ENCODE peak calls at places on chromosome 3, in ten cellular contexts. E is natural killer cell, U is WTC11, C is PC-9, L is RWPE1, A is GM12865, K is GM20000, X is endodermal cell, Z is endothelial cell, V is DND-41. S is an unnamed sample.

GRCh38 chr3:118932822-118933558 is 101.7 kb downstream of the IGSF11 start:
- DNase-seq in Z (no peak), C (no peak), A (peak), K (no peak), L (no peak), U (no peak), X (no peak), E (no peak), V (no peak), S (no peak)

GRCh38 chr3:44117239-44117638 is 124.4 kb upstream of the TOPAZ1 start:
- DNase-seq in K (no peak), U (peak), C (no peak), V (no peak), X (peak), A (no peak), Z (no peak), L (peak), E (no peak), S (peak)

GRCh38 chr3:77038928-77039605 is 832 bp upstream of the ROBO2 start:
- DNase-seq in U (peak), Z (no peak), C (no peak), K (no peak), L (no peak), E (no peak), V (no peak), X (peak), A (no peak), S (peak)

GRCh38 chr3:103169289-103169688 is 734.5 kb downstream of the ZPLD1 start:
- DNase-seq in C (no peak), U (no peak), V (no peak), Z (no peak), L (no peak), X (no peak), E (no peak), K (no peak), A (no peak), S (no peak)

GRCh38 chr3:79765854-79766253 is 1.9 kb downstream of the ROBO1 start:
- DNase-seq in K (no peak), U (no peak), C (no peak), L (no peak), Z (no peak), X (peak), V (no peak), E (no peak), A (no peak), S (peak)

GRCh38 chr3:52205727-52206372 is 7.9 kb downstream of the ALAS1 start:
- DNase-seq in Z (no peak), E (no peak), U (no peak), C (no peak), L (peak), X (no peak), K (no peak), A (no peak), V (no peak), S (no peak)

GRCh38 chr3:170327040-170327808 is 30.3 kb upstream of the SKIL start:
- DNase-seq in Z (no peak), V (no peak), L (no peak), X (no peak), E (no peak), K (no peak), A (peak), U (no peak), C (peak), S (no peak)

GRCh38 chr3:6088433-6088832 is 772.5 kb upstream of the GRM7 start:
- DNase-seq in A (peak), V (no peak), L (no peak), U (no peak), X (no peak), C (no peak), K (no peak), E (no peak), Z (no peak), S (no peak)

GRCh38 chr3:11117591-11117990 is 36.7 kb upstream of the HRH1 start:
- DNase-seq in V (no peak), U (no peak), A (no peak), Z (no peak), L (no peak), X (no peak), E (no peak), C (no peak), K (no peak), S (no peak)

GRCh38 chr3:149534671-149535394 is 60.3 kb downstream of the TM4SF4 start:
- DNase-seq in K (no peak), U (no peak), X (peak), V (no peak), Z (no peak), C (no peak), L (no peak), A (no peak), E (no peak), S (peak)

GRCh38 chr3:13282986-13283876 is 136.9 kb downstream of the NUP210 start:
- DNase-seq in V (peak), K (peak), L (peak), C (no peak), A (no peak), U (peak), E (no peak), X (peak), Z (peak), S (peak)

GRCh38 chr3:171901615-171902312 is 58.6 kb downstream of the TMEM212 start:
- DNase-seq in E (no peak), V (no peak), A (no peak), Z (no peak), L (no peak), X (no peak), K (no peak), C (no peak), U (no peak), S (no peak)

GRCh38 chr3:37145607-37146006 is 28.8 kb downstream of the LRRFIP2 start:
- DNase-seq in Z (no peak), A (no peak), V (no peak), U (no peak), E (no peak), C (no peak), X (no peak), L (no peak), K (no peak), S (no peak)

GRCh38 chr3:187227658-187228258 is 30.5 kb downstream of the RTP1 start:
- DNase-seq in V (no peak), E (no peak), X (no peak), Z (no peak), K (no peak), C (peak), U (no peak), L (peak), A (no peak), S (no peak)

GRCh38 chr3:31210068-31210650 is 315.7 kb upstream of the GADL1 start:
- DNase-seq in K (no peak), Z (no peak), E (no peak), L (no peak), U (peak), V (no peak), A (no peak), C (no peak), X (peak), S (no peak)

GRCh38 chr3:60125686-60126085 is 1075.9 kb upstream of the CFAP20DC start:
- DNase-seq in Z (no peak), E (no peak), V (no peak), C (no peak), U (no peak), K (no peak), X (no peak), A (no peak), L (no peak), S (no peak)

GRCh38 chr3:110518031-110518430 is 553.6 kb upstream of the NECTIN3 start:
- DNase-seq in C (no peak), U (no peak), V (no peak), X (no peak), L (no peak), E (no peak), A (no peak), Z (no peak), K (no peak), S (no peak)

GRCh38 chr3:119376758-119377157 is 82.6 kb downstream of the ARHGAP31 start:
- DNase-seq in A (no peak), C (no peak), K (no peak), Z (no peak), U (no peak), L (no peak), E (no peak), V (no peak), X (no peak), S (no peak)

GRCh38 chr3:107928084-107928445 is 162.8 kb downstream of the CD47 start:
- DNase-seq in E (no peak), L (peak), C (no peak), V (no peak), X (no peak), A (no peak), U (no peak), Z (no peak), K (peak), S (no peak)

GRCh38 chr3:147661916-147662315 is 252.8 kb downstream of the ZIC1 start:
- DNase-seq in U (no peak), K (no peak), X (no peak), Z (no peak), V (no peak), C (no peak), A (no peak), E (no peak), L (no peak), S (no peak)

GRCh38 chr3:115977866-115978265 is 354.6 kb downstream of the GAP43 start:
- DNase-seq in U (peak), V (no peak), E (no peak), C (no peak), A (no peak), Z (no peak), K (no peak), L (no peak), X (no peak), S (no peak)

GRCh38 chr3:1969269-1969668 is 129.4 kb upstream of the CNTN4 start:
- DNase-seq in L (no peak), K (no peak), X (no peak), V (no peak), U (no peak), A (no peak), Z (no peak), E (no peak), C (no peak), S (no peak)

GRCh38 chr3:55782351-55782750 is 295.2 kb upstream of the WNT5A start:
- DNase-seq in U (no peak), Z (no peak), X (no peak), K (no peak), V (no peak), E (no peak), L (no peak), C (no peak), A (no peak), S (no peak)

GRCh38 chr3:27467545-27467944 is 16.6 kb downstream of the SLC4A7 start:
- DNase-seq in A (peak), X (no peak), K (peak), C (no peak), L (peak), Z (no peak), U (no peak), V (no peak), E (no peak), S (no peak)

GRCh38 chr3:65348596-65348995 is 660.8 kb upstream of the ADAMTS9 start:
- DNase-seq in X (no peak), U (no peak), V (no peak), C (no peak), Z (no peak), L (no peak), A (no peak), E (no peak), K (no peak), S (no peak)

GRCh38 chr3:168002786-168003368 is 92.8 kb downstream of the GOLIM4 start:
- DNase-seq in U (no peak), E (no peak), X (no peak), C (peak), A (no peak), K (no peak), V (no peak), Z (no peak), L (peak), S (no peak)

GRCh38 chr3:148178508-148178907 is 519.2 kb upstream of the AGTR1 start:
- DNase-seq in E (no peak), Z (no peak), V (no peak), L (no peak), X (no peak), C (no peak), K (no peak), U (no peak), A (no peak), S (no peak)

GRCh38 chr3:120177151-120177550 is 82.9 kb upstream of the GSK3B start:
- DNase-seq in E (no peak), U (peak), C (peak), X (peak), L (peak), A (no peak), Z (peak), V (no peak), K (no peak), S (peak)

GRCh38 chr3:13372126-13372525 is 48.0 kb downstream of the NUP210 start:
- DNase-seq in E (no peak), A (no peak), U (no peak), Z (no peak), K (no peak), V (no peak), X (no peak), L (no peak), C (no peak), S (no peak)

GRCh38 chr3:71243230-71243629 is 340.3 kb downstream of the FOXP1 start:
- DNase-seq in L (no peak), V (no peak), U (no peak), K (no peak), E (no peak), Z (no peak), A (no peak), C (no peak), X (no peak), S (no peak)

GRCh38 chr3:171508206-171508605 is 48.0 kb upstream of the TNIK start:
- DNase-seq in K (no peak), L (no peak), U (no peak), C (no peak), Z (no peak), A (no peak), E (no peak), X (no peak), V (no peak), S (no peak)

GRCh38 chr3:186664119-186664495 is 1.7 kb upstream of the HRG start:
- DNase-seq in K (no peak), X (no peak), Z (no peak), C (no peak), V (no peak), E (no peak), L (no peak), U (no peak), A (no peak), S (no peak)

GRCh38 chr3:42118762-42119361 is 27.7 kb downstream of the TRAK1 start:
- DNase-seq in U (peak), V (peak), A (peak), X (peak), C (peak), E (no peak), Z (peak), L (peak), K (peak), S (peak)

GRCh38 chr3:100120693-100121092 is 6.4 kb upstream of the FILIP1L start:
- DNase-seq in C (no peak), X (no peak), A (no peak), E (no peak), L (no peak), K (no peak), Z (no peak), U (no peak), V (no peak), S (no peak)

GRCh38 chr3:48420561-48420960 is 9.3 kb downstream of the PLXNB1 start:
- DNase-seq in C (no peak), U (no peak), A (no peak), L (no peak), Z (no peak), K (no peak), V (no peak), X (no peak), E (no peak), S (no peak)

GRCh38 chr3:151841801-151842200 is 27.9 kb downstream of the AADAC start:
- DNase-seq in U (no peak), V (no peak), X (no peak), A (no peak), Z (no peak), E (no peak), C (no peak), K (no peak), L (no peak), S (no peak)

GRCh38 chr3:146280859-146281258 is 30.0 kb upstream of the PLSCR4 start:
- DNase-seq in K (no peak), X (no peak), U (no peak), Z (no peak), E (no peak), V (no peak), L (no peak), A (no peak), C (no peak), S (no peak)

GRCh38 chr3:168876346-168877035 is 780.8 kb upstream of the GOLIM4 start:
- DNase-seq in V (no peak), C (peak), K (no peak), A (no peak), Z (peak), U (no peak), L (no peak), X (no peak), E (no peak), S (no peak)

GRCh38 chr3:42852443-42852842 is 23.2 kb downstream of the CYP8B1 start:
- DNase-seq in X (peak), C (no peak), K (no peak), Z (peak), V (no peak), A (no peak), E (no peak), L (no peak), U (no peak), S (no peak)

GRCh38 chr3:14758297-14758696 is 60.5 kb upstream of the FGD5 start:
- DNase-seq in L (no peak), K (no peak), Z (no peak), X (no peak), E (no peak), V (no peak), A (no peak), C (no peak), U (no peak), S (no peak)

GRCh38 chr3:14762701-14763100 is 56.1 kb upstream of the FGD5 start:
- DNase-seq in A (no peak), L (no peak), E (no peak), V (no peak), X (no peak), K (no peak), Z (no peak), C (no peak), U (no peak), S (no peak)

GRCh38 chr3:14758893-14759292 is 59.9 kb upstream of the FGD5 start:
- DNase-seq in V (no peak), L (no peak), A (no peak), C (no peak), X (no peak), Z (no peak), K (no peak), E (no peak), U (no peak), S (no peak)

GRCh38 chr3:14760185-14760584 is 58.6 kb upstream of the FGD5 start:
- DNase-seq in E (no peak), A (no peak), V (no peak), L (no peak), X (no peak), Z (no peak), K (no peak), C (no peak), U (no peak), S (no peak)

GRCh38 chr3:14761121-14761672 is 57.6 kb upstream of the FGD5 start:
- DNase-seq in X (peak), U (peak), K (no peak), V (no peak), C (no peak), E (no peak), L (no peak), Z (peak), A (no peak), S (no peak)
- TF ChIP-seq CTCF in X (peak), U (no peak), K (no peak), V (no peak), C (no peak), E (no peak), L (no peak), Z (no peak), A (no peak), S (no peak)

GRCh38 chr3:9296241-9296640 is 46.8 kb upstream of the SRGAP3 start:
- DNase-seq in E (no peak), A (no peak), X (no peak), U (no peak), C (no peak), L (no peak), K (no peak), Z (no peak), V (no peak), S (no peak)

GRCh38 chr3:9302425-9303181 is 53.2 kb upstream of the SRGAP3 start:
- DNase-seq in X (peak), Z (peak), V (peak), U (peak), A (peak), C (peak), L (peak), K (peak), E (peak), S (peak)

GRCh38 chr3:9301798-9302197 is 52.4 kb upstream of the SRGAP3 start:
- DNase-seq in U (no peak), V (no peak), K (no peak), E (no peak), X (no peak), Z (no peak), C (peak), L (peak), A (no peak), S (no peak)

GRCh38 chr3:9298236-9298635 is 48.8 kb upstream of the SRGAP3 start:
- DNase-seq in A (no peak), K (no peak), E (no peak), Z (no peak), L (peak), X (no peak), V (no peak), U (no peak), C (no peak), S (no peak)

GRCh38 chr3:9301091-9301490 is 51.6 kb upstream of the SRGAP3 start:
- DNase-seq in C (no peak), V (no peak), K (no peak), X (no peak), U (no peak), E (no peak), Z (no peak), L (no peak), A (no peak), S (no peak)
- TF ChIP-seq CTCF in C (no peak), V (no peak), K (no peak), X (no peak), U (no peak), E (no peak), Z (no peak), L (no peak), A (no peak), S (no peak)

GRCh38 chr3:195556390-195556789 is 13.3 kb upstream of the PPP1R2 start:
- DNase-seq in L (no peak), C (no peak), A (no peak), E (no peak), Z (peak), U (peak), K (peak), V (no peak), X (peak), S (no peak)
- TF ChIP-seq CTCF in L (no peak), C (no peak), A (peak), E (no peak), Z (no peak), U (no peak), K (peak), V (peak), X (peak), S (no peak)

GRCh38 chr3:68866157-68866556 is 66.2 kb downstream of the TAFA4 start:
- DNase-seq in C (no peak), E (no peak), X (no peak), U (no peak), K (no peak), L (no peak), V (no peak), A (no peak), Z (no peak), S (no peak)
- TF ChIP-seq CTCF in C (no peak), E (no peak), X (peak), U (no peak), K (no peak), L (no peak), V (no peak), A (no peak), Z (no peak), S (no peak)

DNA sequence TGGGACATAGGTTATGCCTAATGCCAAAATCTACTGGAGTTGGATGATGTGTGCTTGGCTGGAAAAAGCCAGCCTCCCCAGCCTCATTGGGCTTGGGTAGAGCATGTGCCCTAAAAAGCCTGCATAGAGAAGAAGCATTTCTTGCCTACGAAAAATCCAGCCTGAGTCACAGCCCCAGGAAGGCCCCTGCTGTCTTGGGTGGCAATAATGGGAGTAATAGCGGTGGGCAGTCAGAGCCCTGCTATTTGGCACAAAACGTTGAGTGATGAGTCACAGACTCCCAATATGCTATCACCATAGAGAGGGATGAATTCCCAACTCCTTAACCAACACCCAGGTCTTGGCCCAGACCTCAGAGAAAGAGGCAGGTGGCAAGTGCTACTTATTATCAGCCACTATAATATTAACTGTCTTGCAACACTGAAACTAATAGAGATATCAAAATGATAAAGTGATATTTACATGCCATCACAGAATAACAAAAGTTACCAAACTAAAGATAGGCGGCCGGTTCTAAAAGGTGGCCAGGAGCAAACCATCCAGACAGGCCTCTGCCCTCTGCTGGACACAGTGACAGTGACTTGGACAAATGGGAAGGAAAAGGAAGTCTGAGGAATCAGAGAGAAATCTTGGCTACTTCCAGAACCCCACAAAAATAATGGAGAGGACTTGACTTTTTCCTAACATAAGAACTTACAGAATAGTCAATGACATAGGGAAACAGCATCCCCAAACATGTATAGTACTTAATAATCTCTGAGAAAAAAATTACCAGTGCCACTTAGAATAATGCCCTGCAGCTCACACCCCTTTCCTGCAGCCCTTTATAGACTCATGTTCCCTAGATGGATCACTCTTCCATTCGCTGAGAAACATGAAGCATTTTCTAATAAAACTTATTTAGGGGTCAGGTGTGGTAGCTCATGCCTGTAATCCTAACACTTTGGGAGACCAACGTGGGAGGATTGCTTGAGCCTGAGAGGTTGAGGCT is 51.9 kb upstream of the MUC13 start:
- DNase-seq in E (no peak), V (no peak), C (peak), U (peak), Z (peak), K (no peak), L (peak), X (peak), A (no peak), S (peak)
- TF ChIP-seq CTCF in E (no peak), V (no peak), C (peak), U (no peak), Z (peak), K (no peak), L (peak), X (peak), A (no peak), S (peak)

GRCh38 chr3:190225186-190225692 is 97.0 kb downstream of the CLDN1 start:
- DNase-seq in C (no peak), U (no peak), V (no peak), E (no peak), X (no peak), A (peak), K (peak), L (peak), Z (no peak), S (no peak)
- TF ChIP-seq CTCF in C (peak), U (no peak), V (peak), E (no peak), X (peak), A (peak), K (no peak), L (peak), Z (no peak), S (peak)

GRCh38 chr3:62659660-62660059 is 215.6 kb downstream of the CADPS start:
- DNase-seq in V (no peak), A (no peak), E (no peak), C (no peak), X (peak), U (no peak), Z (no peak), K (no peak), L (no peak), S (no peak)
- TF ChIP-seq CTCF in V (peak), A (no peak), E (no peak), C (no peak), X (peak), U (no peak), Z (no peak), K (no peak), L (no peak), S (no peak)

S was measured in nephron progenitor cell.